ENCODE peak calls at places on chromosomes 11 and 22, in four cellular contexts. D, Y, U and C are unnamed samples. For H3K4me1 and H3K27me3, the result is how much of the 10 kb centered on the place peaks cover.

GRCh38 chr11:69460540-69461257 is 20.8 kb upstream of the LINC01488 start:
- DNase-seq in D (no peak), Y (no peak), U (no peak), C (no peak)

GRCh38 chr11:112321521-112322172 is 61.0 kb upstream of the PLET1 start:
- DNase-seq in D (peak), Y (peak), U (no peak), C (peak)

GRCh38 chr11:14981507-14981906 is 9.4 kb upstream of the CALCA start:
- DNase-seq in U (no peak), D (no peak), Y (no peak), C (no peak)

GRCh38 chr22:46043816-46044717 is 67.1 kb upstream of the WNT7B start:
- DNase-seq in Y (no peak), U (peak), D (peak), C (peak)

GRCh38 chr11:86118201-86118600 is 49.3 kb upstream of the PICALM start:
- DNase-seq in Y (no peak), D (no peak), U (no peak), C (no peak)

GRCh38 chr22:19773470-19774040 is 13.0 kb downstream of the TBX1 start:
- DNase-seq in Y (no peak), D (no peak), U (no peak), C (peak)

GRCh38 chr11:88193278-88193677 is 18.0 kb upstream of the RAB38 start:
- DNase-seq in Y (no peak), D (no peak), U (no peak), C (no peak)

GRCh38 chr11:18457435-18457834 is 1.8 kb downstream of the LDHAL6A start:
- DNase-seq in U (no peak), Y (no peak), D (no peak), C (no peak)

GRCh38 chr11:65859134-65859811 is 960 bp upstream of the MUS81 start:
- DNase-seq in Y (peak), D (peak), U (peak), C (peak)

GRCh38 chr22:39748877-39749276 is 144.7 kb downstream of the ENTHD1 start:
- DNase-seq in Y (no peak), D (no peak), U (no peak), C (no peak)

GRCh38 chr11:124900464-124900863 is 2.8 kb upstream of the ROBO4 start:
- DNase-seq in U (no peak), D (no peak), Y (no peak), C (no peak)

GRCh38 chr11:73230276-73230875 is 12.3 kb downstream of the P2RY2 start:
- DNase-seq in Y (no peak), U (peak), D (no peak), C (peak)

GRCh38 chr11:1162498-1163311 is 5.0 kb downstream of the MUC5AC start:
- DNase-seq in D (no peak), Y (no peak), U (no peak), C (no peak)

GRCh38 chr11:75066061-75066460 is 30.6 kb downstream of the OR2AT4 start:
- DNase-seq in U (no peak), Y (no peak), D (no peak), C (no peak)

GRCh38 chr11:134074766-134075165 is 5.9 kb downstream of the JAM3 start:
- DNase-seq in D (no peak), U (no peak), Y (no peak), C (no peak)

GRCh38 chr11:17730608-17731462 is 3.7 kb upstream of the KCNC1 start:
- DNase-seq in D (peak), Y (peak), U (peak), C (peak)

GRCh38 chr22:48084041-48084748 is 1321.7 kb downstream of the TBC1D22A start:
- DNase-seq in D (no peak), U (no peak), Y (no peak), C (no peak)

GRCh38 chr11:57458060-57458409 is 2.3 kb upstream of the RTN4RL2 start:
- DNase-seq in Y (no peak), D (no peak), U (no peak), C (no peak)

GRCh38 chr11:2150206-2150847 is 10.7 kb downstream of the INS start:
- DNase-seq in U (no peak), D (no peak), Y (no peak), C (no peak)

GRCh38 chr22:40263191-40263590 is 83.1 kb upstream of the ADSL start:
- DNase-seq in U (no peak), D (no peak), Y (no peak), C (no peak)

GRCh38 chr11:72634016-72634415 is 40.2 kb downstream of the PDE2A start:
- DNase-seq in U (no peak), Y (no peak), D (no peak), C (no peak)

GRCh38 chr11:71103266-71103665 is 149.1 kb downstream of the SHANK2 start:
- DNase-seq in D (peak), U (no peak), Y (no peak), C (no peak)

GRCh38 chr22:47781024-47781423 is 1018.6 kb downstream of the TBC1D22A start:
- DNase-seq in D (no peak), Y (no peak), U (no peak), C (no peak)

GRCh38 chr22:40509401-40510134 is 127.0 kb downstream of the MRTFA start:
- DNase-seq in Y (peak), U (peak), D (no peak), C (no peak)

GRCh38 chr22:39183991-39184585 is 31.6 kb upstream of the CBX7 start:
- DNase-seq in U (no peak), Y (no peak), D (no peak), C (no peak)

GRCh38 chr11:86938900-86939880 is 16.0 kb downstream of the FZD4 start:
- DNase-seq in U (no peak), D (peak), Y (no peak), C (no peak)

GRCh38 chr11:19244084-19244483 is 3.3 kb upstream of the E2F8 start:
- DNase-seq in U (no peak), D (peak), Y (no peak), C (no peak)

GRCh38 chr11:35177370-35177769 is 38.4 kb downstream of the CD44 start:
- DNase-seq in D (no peak), U (no peak), Y (no peak), C (no peak)

GRCh38 chr11:35171226-35171625 is 32.3 kb downstream of the CD44 start:
- DNase-seq in Y (no peak), U (no peak), D (no peak), C (no peak)

GRCh38 chr11:35173620-35174278 is 34.8 kb downstream of the CD44 start:
- DNase-seq in U (no peak), Y (no peak), D (no peak), C (no peak)

GRCh38 chr11:35173011-35173511 is 34.1 kb downstream of the CD44 start:
- DNase-seq in Y (no peak), D (no peak), U (no peak), C (no peak)

GRCh38 chr11:35174666-35175065 is 35.7 kb downstream of the CD44 start:
- DNase-seq in U (no peak), D (no peak), Y (no peak), C (no peak)
- H3K4me1 ChIP-seq in U (under half), D (under half), Y (under half), C (half or more)

DNA sequence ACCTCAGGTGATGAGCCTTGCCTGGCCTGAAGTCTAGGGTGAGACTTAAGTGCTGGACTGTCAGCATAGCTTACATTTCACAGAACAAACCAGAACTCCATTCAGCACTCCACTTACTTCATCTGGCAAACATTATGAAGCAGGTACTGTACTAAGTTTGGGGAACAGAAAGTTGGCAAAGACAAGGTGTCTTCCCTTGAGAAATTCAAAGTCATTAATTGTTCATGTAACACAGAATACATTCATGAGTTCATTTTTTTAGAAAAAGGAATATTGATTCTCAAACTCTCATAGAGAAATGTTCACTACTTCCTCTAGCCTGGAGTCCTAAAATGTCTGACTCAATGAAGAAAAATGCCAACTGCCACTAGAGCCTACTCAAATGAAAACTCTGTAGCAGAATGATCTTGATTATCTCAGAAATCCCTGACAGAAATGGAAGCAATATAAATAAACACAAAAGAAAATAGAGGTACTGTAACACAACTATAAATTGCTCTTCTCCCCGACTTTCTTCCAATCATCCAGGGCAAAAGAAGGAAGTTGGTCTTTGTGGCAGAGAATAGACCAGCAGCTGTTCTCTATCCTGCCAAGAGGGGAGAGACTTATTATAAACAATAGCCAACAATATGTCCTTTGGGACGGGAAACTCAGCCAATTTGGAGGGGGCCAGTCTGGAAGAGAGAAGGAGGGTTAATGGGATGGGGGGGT is 129.2 kb upstream of the MTMR2 start:
- DNase-seq in Y (no peak), U (no peak), D (no peak), C (no peak)
- H3K4me3 ChIP-seq in Y (no peak), U (no peak), D (no peak), C (no peak)

DNA sequence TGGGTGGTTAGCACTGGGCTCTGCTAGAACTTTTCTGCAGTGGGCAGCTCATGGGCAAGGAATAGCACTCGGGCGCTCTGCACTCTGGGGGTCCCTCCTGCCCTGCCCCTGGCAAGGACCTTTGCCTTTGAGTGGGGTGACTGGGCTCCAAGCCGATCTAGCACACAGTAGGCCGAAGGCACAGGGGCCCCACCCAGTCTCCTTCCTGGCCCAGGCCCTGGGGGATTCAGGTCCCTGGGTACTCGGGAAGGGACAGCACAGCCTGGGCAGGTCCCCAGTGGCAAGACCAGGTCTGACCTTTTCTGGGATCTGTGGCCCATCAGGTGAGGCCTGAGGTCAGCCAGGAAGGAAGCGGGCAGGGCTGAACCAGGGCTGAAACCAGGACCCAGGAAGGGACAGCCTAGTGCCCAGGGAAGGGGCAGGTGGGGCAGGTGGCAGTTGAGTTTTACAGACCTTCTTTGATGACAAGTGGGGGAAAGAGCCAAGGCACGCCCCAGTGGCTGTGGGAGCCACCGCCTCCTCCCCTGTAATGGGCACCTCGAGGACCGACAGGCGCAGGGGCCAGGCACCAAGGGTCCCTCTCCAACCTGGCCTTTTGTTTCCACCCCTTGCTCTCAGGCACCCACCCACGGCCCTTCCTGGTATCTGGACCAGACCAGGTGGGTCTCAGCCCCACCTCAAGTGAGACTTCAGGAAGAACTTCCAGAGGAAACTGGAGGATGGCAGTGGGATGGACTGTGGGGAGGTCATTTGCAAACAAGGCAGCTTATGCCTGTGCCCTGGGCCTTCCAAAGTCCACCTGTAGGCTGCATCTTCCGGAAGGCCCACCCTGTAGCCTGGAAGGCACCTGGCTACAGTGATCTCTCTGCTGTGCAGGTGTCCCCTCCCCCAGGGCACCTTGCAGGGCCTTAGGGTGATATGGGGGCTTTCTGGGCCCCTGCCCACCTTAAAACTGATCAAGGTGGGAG is 883 bp upstream of the AIFM3 start:
- DNase-seq in U (no peak), Y (no peak), D (no peak), C (no peak)
- H3K27me3 ChIP-seq in U (under half), Y (under half), D (under half), C (under half)

GRCh38 chr11:64851831-64852337 is 7.4 kb upstream of the CDC42BPG start:
- DNase-seq in Y (no peak), D (no peak), U (no peak), C (no peak)
- H3K4me1 ChIP-seq in Y (half or more), D (under half), U (under half), C (under half)

GRCh38 chr22:50059881-50060262 is 1.8 kb upstream of the TTLL8 start:
- DNase-seq in Y (no peak), D (no peak), U (no peak), C (no peak)
- H3K4me3 ChIP-seq in Y (no peak), D (no peak), U (no peak), C (no peak)

GRCh38 chr11:11668781-11669180 is 47.0 kb upstream of the GALNT18 start:
- DNase-seq in U (no peak), Y (no peak), D (no peak), C (no peak)
- H3K27me3 ChIP-seq in U (under half), Y (under half), D (under half), C (under half)

GRCh38 chr22:36467042-36467810 is 14.2 kb downstream of the TXN2 start:
- DNase-seq in Y (no peak), U (peak), D (no peak), C (no peak)

GRCh38 chr22:36470162-36470993 is 11.1 kb downstream of the TXN2 start:
- DNase-seq in U (peak), D (peak), Y (peak), C (no peak)

GRCh38 chr22:36466258-36466657 is 15.2 kb downstream of the TXN2 start:
- DNase-seq in Y (no peak), U (no peak), D (no peak), C (no peak)

GRCh38 chr22:36469094-36469710 is 12.2 kb downstream of the TXN2 start:
- DNase-seq in Y (no peak), D (no peak), U (no peak), C (no peak)

GRCh38 chr22:36467946-36468345 is 13.5 kb downstream of the TXN2 start:
- DNase-seq in Y (peak), D (no peak), U (no peak), C (peak)
- H3K4me1 ChIP-seq in Y (half or more), D (under half), U (under half), C (half or more)

GRCh38 chr11:116814502-116814901 is 8.6 kb downstream of the APOA4 start:
- DNase-seq in Y (no peak), D (no peak), U (no peak), C (no peak)
- H3K4me3 ChIP-seq in Y (no peak), D (no peak), U (no peak), C (no peak)